ENCODE peak calls at places on chromosomes 4 and X, in four cellular contexts. P, Z, B and W are unnamed samples.

GRCh38 chrX:7201481-7201880 is 53.5 kb upstream of the PUDP start:
- DNase-seq in P (no peak), Z (no peak), B (no peak), W (no peak)

GRCh38 chr4:7398104-7398423 is 36.7 kb downstream of the PSAPL1 start:
- DNase-seq in P (peak; percentile 9), Z (no peak), B (peak; percentile 52), W (peak; percentile 46)

GRCh38 chrX:118862086-118862485 is 38.5 kb downstream of the ZCCHC12 start:
- DNase-seq in P (no peak), Z (no peak), B (no peak), W (no peak)

GRCh38 chrX:134626434-134626833 is 31.8 kb downstream of the PLAC1 start:
- DNase-seq in P (peak; percentile 22), Z (no peak), B (peak; percentile 11), W (no peak)

GRCh38 chr4:89196745-89197144 is 85.4 kb downstream of the TIGD2 start:
- DNase-seq in P (no peak), Z (no peak), B (no peak), W (no peak)

GRCh38 chr4:114464873-114465272 is 133.7 kb upstream of the UGT8 start:
- DNase-seq in P (no peak), Z (no peak), B (no peak), W (no peak)

GRCh38 chrX:16825306-16826035 is 39.2 kb downstream of the TXLNG start:
- DNase-seq in P (no peak), Z (no peak), B (no peak), W (no peak)

GRCh38 chrX:13287816-13288215 is 32.0 kb downstream of the ATXN3L start:
- DNase-seq in P (no peak), Z (no peak), B (no peak), W (no peak)

GRCh38 chr4:100288167-100288566 is 97.9 kb upstream of the DDIT4L start:
- DNase-seq in P (no peak), Z (no peak), B (no peak), W (no peak)

GRCh38 chrX:8803326-8803725 is 2.1 kb upstream of the FAM9A start:
- DNase-seq in P (no peak), Z (no peak), B (no peak), W (no peak)

GRCh38 chrX:9414416-9414815 is 50.4 kb upstream of the TBL1X start:
- DNase-seq in P (no peak), Z (no peak), B (no peak), W (no peak)

GRCh38 chr4:133624744-133625143 is 475.6 kb downstream of the PCDH10 start:
- DNase-seq in P (no peak), Z (peak; percentile 9), B (no peak), W (no peak)

GRCh38 chr4:111778543-111778942 is 366.7 kb upstream of the FAM241A start:
- DNase-seq in P (no peak), Z (peak; percentile 37), B (no peak), W (no peak)

GRCh38 chrX:23332101-23332887 is 2.4 kb upstream of the PTCHD1 start:
- DNase-seq in P (no peak), Z (peak; percentile 69), B (no peak), W (no peak)

GRCh38 chr4:15253346-15253745 is 174.5 kb upstream of the C1QTNF7 start:
- DNase-seq in P (no peak), Z (no peak), B (no peak), W (no peak)

GRCh38 chr4:140635606-140636005 is 66.8 kb upstream of the UCP1 start:
- DNase-seq in P (no peak), Z (peak; percentile 52), B (peak; percentile 34), W (no peak)

GRCh38 chrX:133653363-133653762 is 238.1 kb upstream of the GPC4 start:
- DNase-seq in P (no peak), Z (no peak), B (no peak), W (no peak)

GRCh38 chr4:109708435-109708834 is 5.2 kb upstream of the CASP6 start:
- DNase-seq in P (no peak), Z (no peak), B (no peak), W (no peak)

GRCh38 chr4:25489221-25489797 is 112.2 kb downstream of the ANAPC4 start:
- DNase-seq in P (no peak), Z (no peak), B (no peak), W (no peak)

GRCh38 chr4:37014584-37014983 is 230.0 kb upstream of the NWD2 start:
- DNase-seq in P (no peak), Z (no peak), B (no peak), W (no peak)

GRCh38 chrX:53445977-53446376 is 11.8 kb upstream of the HSD17B10 start:
- DNase-seq in P (no peak), Z (peak; percentile 72), B (peak; percentile 17), W (no peak)

GRCh38 chr4:111228874-111229273 is 606.0 kb upstream of the PITX2 start:
- DNase-seq in P (no peak), Z (no peak), B (no peak), W (no peak)

GRCh38 chr4:4969298-4969697 is 50.0 kb downstream of the CYTL1 start:
- DNase-seq in P (peak; percentile 89), Z (no peak), B (no peak), W (no peak)

GRCh38 chr4:24584175-24584850 is at the start of gene DHX15:
- DNase-seq in P (peak; percentile 97), Z (peak; percentile 93), B (peak; percentile 95), W (peak; percentile 95)

GRCh38 chr4:145299380-145300076 is 119.1 kb upstream of the OTUD4 start:
- DNase-seq in P (no peak), Z (no peak), B (no peak), W (no peak)

GRCh38 chr4:98657531-98658286 is 702 bp downstream of the TSPAN5 start:
- DNase-seq in P (peak; percentile 30), Z (peak; percentile 73), B (peak; percentile 18), W (peak; percentile 44)

GRCh38 chr4:30386266-30386895 is 333.8 kb upstream of the PCDH7 start:
- DNase-seq in P (no peak), Z (no peak), B (no peak), W (no peak)

GRCh38 chrX:134671207-134671750 is 13.0 kb upstream of the PLAC1 start:
- DNase-seq in P (no peak), Z (no peak), B (no peak), W (no peak)

GRCh38 chrX:69060631-69061408 is 104.4 kb downstream of the PJA1 start:
- DNase-seq in P (peak; percentile 22), Z (peak; percentile 61), B (peak; percentile 22), W (peak; percentile 50)

DNA sequence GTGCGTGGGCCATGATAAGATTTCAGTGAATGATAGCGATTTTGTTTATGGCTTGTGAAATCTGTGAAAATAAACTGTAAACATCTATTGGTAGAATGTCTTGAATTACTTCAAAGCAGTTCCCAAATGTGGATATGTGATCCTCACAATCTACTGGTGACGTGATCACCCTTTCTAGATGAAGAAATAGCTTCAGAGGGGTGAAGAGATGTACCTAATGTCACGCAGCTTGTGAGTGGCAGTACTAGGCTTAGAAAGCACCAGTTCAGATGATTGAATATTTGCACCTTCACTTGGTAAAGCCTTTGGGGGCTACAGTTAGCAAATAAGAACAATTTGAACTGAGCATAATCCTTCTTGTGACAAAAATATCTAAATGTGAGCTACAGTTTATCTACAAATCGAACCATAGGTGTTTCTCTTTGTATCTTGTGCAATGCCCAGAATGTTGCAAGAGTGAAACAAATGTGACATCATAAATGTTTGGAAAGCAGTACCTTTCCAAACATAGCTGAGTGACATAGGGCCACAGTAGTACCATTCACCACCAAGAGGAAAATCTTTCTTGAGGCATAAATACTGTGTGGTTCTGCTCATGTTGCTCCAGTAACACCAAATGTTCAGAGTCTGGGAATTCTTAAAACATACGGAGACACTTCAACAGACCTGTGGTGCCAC is 14.2 kb downstream of the PAK3 start:
- DNase-seq in P (no peak), Z (no peak), B (no peak), W (no peak)
- H3K27me3 ChIP-seq in P (no peaks in the 10 kb centered on the region), Z (no peaks in the 10 kb centered on the region), B (no peaks in the 10 kb centered on the region), W (no peaks in the 10 kb centered on the region)

DNA sequence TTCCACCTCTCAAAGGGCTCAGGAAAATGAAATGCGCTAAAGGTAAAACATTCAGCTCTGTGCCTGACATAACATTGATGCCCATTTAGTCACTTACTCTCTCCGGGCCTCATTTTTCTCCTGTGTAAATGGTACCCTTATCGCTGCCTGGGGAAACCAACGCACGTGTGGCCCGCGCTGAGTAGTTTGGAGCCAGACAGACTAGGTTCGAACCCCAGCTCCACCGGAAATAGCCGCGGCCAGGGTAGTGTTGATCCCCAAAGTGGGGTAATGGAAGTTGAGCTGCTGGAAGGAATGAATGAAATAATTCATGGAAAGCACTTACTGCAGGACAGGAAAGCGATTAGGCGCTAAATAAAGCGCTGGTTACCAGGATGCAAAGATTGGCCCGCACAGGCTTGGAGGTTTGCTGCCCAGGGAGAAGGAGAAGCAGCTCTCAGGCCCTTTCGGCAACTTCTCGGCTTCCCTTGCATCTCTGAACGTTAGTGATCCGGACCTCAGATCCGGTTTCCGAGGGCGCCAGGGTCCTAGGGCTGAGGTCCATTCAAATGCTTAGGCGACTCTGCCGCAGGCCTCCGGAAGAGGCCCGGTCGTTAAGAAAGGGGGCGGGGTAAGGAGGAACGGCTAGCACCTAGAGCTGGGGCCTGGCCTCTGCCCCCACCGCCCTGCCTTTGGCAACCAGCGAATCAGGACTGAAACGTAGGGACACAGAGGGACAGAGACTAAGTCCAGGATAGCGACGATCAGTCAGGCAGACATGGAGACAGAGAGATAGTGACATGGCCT is 13.3 kb downstream of the NKX3-2 start:
- DNase-seq in P (no peak), Z (peak; percentile 83), B (no peak), W (no peak)
- H3K27me3 ChIP-seq in P (peaks cover 6% of the 10 kb centered on the region), Z (peaks cover 96% of the 10 kb centered on the region), B (peaks cover 99% of the 10 kb centered on the region), W (peaks cover under 1% of the 10 kb centered on the region)

GRCh38 chr4:76373919-76374552 is 46.9 kb downstream of the CCDC158 start:
- DNase-seq in P (no peak), Z (no peak), B (no peak), W (no peak)

GRCh38 chr4:76377481-76377901 is 43.5 kb downstream of the CCDC158 start:
- DNase-seq in P (no peak), Z (no peak), B (no peak), W (no peak)

GRCh38 chr4:76376534-76376933 is 44.4 kb downstream of the CCDC158 start:
- DNase-seq in P (no peak), Z (no peak), B (no peak), W (no peak)

GRCh38 chr4:76374744-76375143 is 46.2 kb downstream of the CCDC158 start:
- DNase-seq in P (no peak), Z (no peak), B (no peak), W (no peak)

GRCh38 chr4:76375703-76376102 is 45.2 kb downstream of the CCDC158 start:
- DNase-seq in P (no peak), Z (no peak), B (no peak), W (no peak)
- H3K27me3 ChIP-seq in P (no peaks in the 10 kb centered on the region), Z (no peaks in the 10 kb centered on the region), B (no peaks in the 10 kb centered on the region), W (no peaks in the 10 kb centered on the region)

DNA sequence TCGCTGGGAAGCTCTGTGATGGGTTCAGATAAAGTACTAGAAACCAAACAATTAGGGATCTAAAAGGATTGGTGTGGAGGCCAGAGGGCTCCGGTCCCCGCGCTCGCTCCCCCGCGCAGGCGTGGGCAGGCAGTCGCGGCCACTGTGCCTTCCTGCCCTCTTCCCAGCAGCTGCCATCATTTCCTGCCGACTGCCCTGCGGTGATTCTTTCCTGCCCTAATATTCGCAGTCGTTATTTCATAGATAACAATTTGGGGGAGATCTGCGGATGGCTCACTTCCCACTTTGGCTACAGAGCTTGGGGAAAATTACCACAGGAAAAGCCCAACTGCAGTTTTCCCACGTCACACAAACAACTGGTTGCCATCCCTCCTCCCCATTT is 2.2 kb downstream of the GRIA2 start:
- DNase-seq in P (no peak), Z (no peak), B (no peak), W (no peak)
- H3K27me3 ChIP-seq in P (no peaks in the 10 kb centered on the region), Z (peaks cover 58% of the 10 kb centered on the region), B (peaks cover 73% of the 10 kb centered on the region), W (no peaks in the 10 kb centered on the region)